ENCODE peak calls at places on chromosome 17, in seven cellular contexts. V, A, U, T, O, G and X are unnamed samples.

GRCh38 chr17:46977348-46977747 is 1.7 kb downstream of the RPRML start:
- DNase-seq in V (no peak), A (peak; percentile 53), U (peak; percentile 58), T (no peak), O (peak; percentile 91), G (peak; percentile 63), X (no peak)

GRCh38 chr17:78329263-78330059 is 30.4 kb downstream of the SOCS3 start:
- DNase-seq in V (no peak), A (no peak), U (peak; percentile 48), T (no peak), O (no peak), G (peak; percentile 99), X (no peak)

GRCh38 chr17:8844229-8845218 is 22.9 kb downstream of the PIK3R6 start:
- DNase-seq in V (no peak), A (no peak), U (no peak), T (no peak), O (no peak), G (no peak), X (no peak)

GRCh38 chr17:83193336-83194188 is 114.2 kb downstream of the METRNL start:
- DNase-seq in V (no peak), A (no peak), U (peak; percentile 80), T (no peak), O (no peak), G (peak; percentile 88), X (no peak)

GRCh38 chr17:17994271-17994670 is 21.6 kb downstream of the DRC3 start:
- DNase-seq in V (peak; percentile 37), A (peak; percentile 64), U (no peak), T (no peak), O (peak; percentile 86), G (peak; percentile 51), X (no peak)

GRCh38 chr17:39400547-39401411 is 647 bp downstream of the FBXL20 start:
- DNase-seq in V (no peak), A (no peak), U (peak; percentile 26), T (no peak), O (no peak), G (peak; percentile 30), X (peak; percentile 28)

GRCh38 chr17:39016193-39017153 is 49.3 kb upstream of the FBXO47 start:
- DNase-seq in V (no peak), A (no peak), U (no peak), T (no peak), O (no peak), G (peak; percentile 69), X (no peak)

GRCh38 chr17:27475070-27475673 is 18.9 kb downstream of the KSR1 start:
- DNase-seq in V (no peak), A (no peak), U (no peak), T (no peak), O (no peak), G (no peak), X (no peak)

GRCh38 chr17:36463916-36464764 is 22.3 kb upstream of the ZNHIT3 start:
- DNase-seq in V (no peak), A (peak; percentile 29), U (peak; percentile 89), T (no peak), O (peak; percentile 97), G (peak; percentile 83), X (no peak)